ENCODE peak calls at places on chromosomes 16 and 17, in six cellular contexts. P is left ventricle myocardium inferior; K is tibial nerve; U is CD8-positive, alpha-beta memory T cell; S is BE2C; M is psoas muscle. H is an unnamed sample.

GRCh38 chr16:79093554-79093967 is 507.0 kb downstream of the MAF start:
- DNase-seq in P (no peak), K (no peak), U (peak; percentile 11), S (no peak), M (no peak), H (no peak)

GRCh38 chr17:17042851-17043667 is 802 bp downstream of the MPRIP start:
- DNase-seq in P (no peak), K (no peak), U (peak; percentile 6), S (no peak), M (peak; percentile 60), H (peak; percentile 36)

GRCh38 chr17:51608251-51608933 is 348.0 kb downstream of the UTP18 start:
- DNase-seq in P (no peak), K (no peak), U (no peak), S (no peak), M (no peak), H (peak; percentile 27)

GRCh38 chr17:74566132-74566753 is 1.1 kb downstream of the CD300H start:
- DNase-seq in P (no peak), K (peak; percentile 19), U (no peak), S (peak; percentile 65), M (no peak), H (no peak)

GRCh38 chr17:6231886-6232767 is 161.9 kb downstream of the WSCD1 start:
- DNase-seq in P (no peak), K (no peak), U (no peak), S (no peak), M (no peak), H (no peak)

GRCh38 chr17:7592422-7593021 is 2.6 kb upstream of the SOX15 start:
- DNase-seq in P (no peak), K (no peak), U (no peak), S (no peak), M (no peak), H (no peak)

GRCh38 chr16:67470314-67470713 is 10.6 kb downstream of the ATP6V0D1 start:
- DNase-seq in P (peak; percentile 91), K (peak; percentile 52), U (no peak), S (no peak), M (peak; percentile 99), H (no peak)

GRCh38 chr17:31458829-31459228 is 67.4 kb downstream of the RAB11FIP4 start:
- DNase-seq in P (no peak), K (no peak), U (no peak), S (no peak), M (peak; percentile 32), H (no peak)

GRCh38 chr16:9798952-9799590 is 383.2 kb downstream of the GRIN2A start:
- DNase-seq in P (no peak), K (no peak), U (no peak), S (no peak), M (no peak), H (no peak)

GRCh38 chr17:59371426-59372099 is 40.1 kb downstream of the YPEL2 start:
- DNase-seq in P (peak; percentile 53), K (peak; percentile 76), U (no peak), S (no peak), M (peak; percentile 89), H (no peak)

GRCh38 chr17:67834634-67835033 is 9.3 kb downstream of the BPTF start:
- DNase-seq in P (no peak), K (no peak), U (no peak), S (no peak), M (no peak), H (no peak)
- H3K4me1 ChIP-seq in P (peaks cover 61% of the 10 kb centered on the region), K (peaks cover 21% of the 10 kb centered on the region), U (peaks cover 62% of the 10 kb centered on the region), S (no peaks in the 10 kb centered on the region), M (peaks cover 52% of the 10 kb centered on the region), H (peaks cover 8% of the 10 kb centered on the region)

DNA sequence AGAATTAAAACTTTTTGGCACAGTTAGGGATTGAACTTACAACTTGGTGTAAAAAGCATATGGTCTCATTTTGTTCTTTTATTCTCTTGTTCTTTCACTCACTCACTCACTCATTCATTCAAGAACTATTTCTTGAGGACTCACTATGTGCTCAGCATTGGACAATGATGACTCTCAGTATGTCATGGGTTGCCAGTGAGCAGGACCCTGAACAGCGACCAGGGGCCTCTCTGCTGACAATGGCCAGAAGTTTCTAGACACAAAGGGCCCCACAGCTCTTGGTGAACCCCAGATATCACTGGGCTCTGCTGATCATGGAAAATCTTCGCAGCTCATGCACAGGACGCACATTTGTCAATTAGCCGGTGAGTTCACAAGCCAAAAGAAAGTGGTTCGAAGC is 32.4 kb upstream of the TNRC6C start:
- DNase-seq in P (no peak), K (no peak), U (no peak), S (no peak), M (no peak), H (no peak)
- H3K27me3 ChIP-seq in P (peaks cover 25% of the 10 kb centered on the region), K (no peaks in the 10 kb centered on the region), U (peaks cover 6% of the 10 kb centered on the region), S (no peaks in the 10 kb centered on the region), M (no peaks in the 10 kb centered on the region), H (no peaks in the 10 kb centered on the region)

GRCh38 chr16:70703835-70704381 is 18.1 kb upstream of the MTSS2 start:
- DNase-seq in P (no peak), K (no peak), U (no peak), S (no peak), M (no peak), H (no peak)

GRCh38 chr16:70702624-70703023 is 16.8 kb upstream of the MTSS2 start:
- DNase-seq in P (no peak), K (no peak), U (no peak), S (no peak), M (no peak), H (no peak)

GRCh38 chr16:70704586-70704985 is 18.7 kb upstream of the MTSS2 start:
- DNase-seq in P (no peak), K (no peak), U (no peak), S (no peak), M (no peak), H (no peak)

GRCh38 chr16:70701998-70702397 is 16.1 kb upstream of the MTSS2 start:
- DNase-seq in P (no peak), K (no peak), U (no peak), S (no peak), M (no peak), H (no peak)

GRCh38 chr16:70703041-70703834 is 17.4 kb upstream of the MTSS2 start:
- DNase-seq in P (peak; percentile 52), K (no peak), U (no peak), S (peak; percentile 85), M (peak; percentile 86), H (no peak)
- H3K4me1 ChIP-seq in P (peaks cover 83% of the 10 kb centered on the region), K (peaks cover 71% of the 10 kb centered on the region), U (no peaks in the 10 kb centered on the region), S (peaks cover 34% of the 10 kb centered on the region), M (peaks cover 62% of the 10 kb centered on the region), H (no peaks in the 10 kb centered on the region)

DNA sequence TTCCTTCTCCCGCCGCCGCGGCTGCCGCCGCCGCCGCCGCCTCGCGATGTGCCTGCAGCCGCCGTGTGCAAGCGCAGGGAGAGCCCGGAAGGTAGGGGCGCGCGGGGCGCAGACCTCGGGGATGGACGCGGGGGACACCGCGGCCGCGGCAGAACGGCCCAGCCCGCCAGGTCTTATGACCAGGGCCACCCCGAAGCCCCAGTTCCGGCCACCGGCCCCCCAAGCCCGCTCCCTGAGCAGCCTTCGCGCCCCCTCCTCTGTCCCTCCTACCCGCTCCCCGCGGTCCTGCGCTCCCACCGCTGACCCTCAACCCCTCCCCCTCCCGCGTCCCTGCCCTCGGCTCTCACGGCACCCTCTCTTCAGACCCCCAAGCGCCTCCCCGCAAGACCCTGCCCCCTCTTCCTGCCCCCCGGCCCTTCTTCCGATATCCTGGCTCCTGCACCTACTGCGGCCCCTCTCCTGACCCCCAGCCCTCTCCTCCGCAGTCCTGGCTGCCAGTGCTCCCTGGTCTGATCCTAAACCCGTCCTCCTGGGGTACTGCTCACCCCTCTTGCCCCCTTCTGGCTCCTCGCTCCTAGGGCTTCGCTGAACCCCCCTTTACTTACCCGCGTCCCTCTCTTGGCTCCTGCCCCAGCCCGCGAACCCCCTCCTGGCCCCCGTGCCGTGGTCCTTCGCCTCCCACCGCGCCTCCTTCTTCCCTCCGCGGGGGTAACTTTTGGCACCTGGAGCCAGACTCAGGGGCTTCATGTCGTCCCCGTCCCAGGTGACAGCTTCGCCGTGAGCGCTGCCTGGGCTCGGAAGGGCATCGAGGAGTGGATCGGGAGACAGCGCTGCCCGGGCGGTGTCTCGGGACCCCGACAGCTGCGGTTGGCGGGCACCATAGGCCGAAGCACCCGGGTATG is 714 bp downstream of the NKD1 start:
- DNase-seq in P (no peak), K (no peak), U (peak; percentile 38), S (no peak), M (no peak), H (no peak)
- H3K27me3 ChIP-seq in P (peaks cover 66% of the 10 kb centered on the region), K (peaks cover 33% of the 10 kb centered on the region), U (no peaks in the 10 kb centered on the region), S (peaks cover 28% of the 10 kb centered on the region), M (no peaks in the 10 kb centered on the region), H (no peaks in the 10 kb centered on the region)

DNA sequence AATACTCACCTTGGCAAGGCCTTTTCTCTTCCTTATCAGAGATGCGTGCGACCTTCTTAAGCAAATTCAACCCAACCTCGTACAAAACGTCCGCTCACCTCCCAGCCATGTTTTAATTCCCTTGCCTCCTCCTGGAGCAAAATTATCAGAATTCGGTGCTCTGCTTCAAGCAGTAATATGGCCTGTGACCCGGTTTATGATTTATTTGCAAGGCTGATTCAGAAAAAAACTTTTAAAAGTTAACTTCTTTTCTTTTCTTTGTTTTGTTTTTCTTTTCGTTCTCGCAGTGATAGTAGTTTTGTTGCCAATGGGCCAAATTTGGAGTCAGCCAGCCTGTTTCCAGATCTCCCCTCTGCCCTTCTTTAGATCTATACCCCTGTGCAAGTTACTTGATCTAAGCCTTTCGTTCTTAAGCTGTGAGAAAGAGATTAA is at the start of gene PHLPP2:
- DNase-seq in P (no peak), K (no peak), U (no peak), S (no peak), M (no peak), H (no peak)
- H3K4me1 ChIP-seq in P (peaks cover 30% of the 10 kb centered on the region), K (peaks cover 18% of the 10 kb centered on the region), U (peaks cover 6% of the 10 kb centered on the region), S (no peaks in the 10 kb centered on the region), M (peaks cover 15% of the 10 kb centered on the region), H (peaks cover 21% of the 10 kb centered on the region)

GRCh38 chr17:65402513-65403086 is 158.8 kb downstream of the AXIN2 start:
- DNase-seq in P (no peak), K (no peak), U (no peak), S (no peak), M (no peak), H (no peak)

GRCh38 chr17:65405563-65405962 is 155.9 kb downstream of the AXIN2 start:
- DNase-seq in P (no peak), K (no peak), U (no peak), S (no peak), M (peak; percentile 56), H (no peak)

GRCh38 chr17:65403129-65403528 is 158.3 kb downstream of the AXIN2 start:
- DNase-seq in P (no peak), K (no peak), U (no peak), S (no peak), M (no peak), H (no peak)

GRCh38 chr17:65404761-65405160 is 156.7 kb downstream of the AXIN2 start:
- DNase-seq in P (no peak), K (no peak), U (no peak), S (no peak), M (no peak), H (no peak)

DNA sequence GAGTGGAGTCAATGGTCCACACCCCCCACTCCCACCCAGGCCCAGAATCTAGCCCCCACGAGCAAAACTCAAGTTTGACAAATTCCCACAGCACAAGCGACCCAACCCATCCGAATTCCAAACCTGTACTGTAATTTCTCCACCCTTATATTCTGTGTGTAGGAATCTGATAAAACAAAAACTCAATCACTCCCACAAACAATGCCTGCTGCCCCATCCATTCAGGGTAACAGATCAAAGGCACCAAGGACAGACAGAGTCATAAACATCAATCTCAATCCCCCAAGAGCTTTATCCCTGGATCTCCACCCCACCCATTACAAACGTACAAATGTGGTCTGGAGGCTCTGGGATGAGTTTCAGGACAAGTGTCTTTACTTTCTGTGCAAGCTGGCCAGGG is 157.8 kb downstream of the AXIN2 start:
- DNase-seq in P (no peak), K (no peak), U (no peak), S (no peak), M (no peak), H (peak; percentile 41)
- H3K27me3 ChIP-seq in P (no peaks in the 10 kb centered on the region), K (peaks cover 5% of the 10 kb centered on the region), U (no peaks in the 10 kb centered on the region), S (peaks cover 3% of the 10 kb centered on the region), M (no peaks in the 10 kb centered on the region), H (no peaks in the 10 kb centered on the region)